ENCODE peak calls at places on chromosomes 6 and 20, in six cellular contexts. M is DND-41, S is osteocyte, C is coronary artery, O is cardiac muscle cell, V is heart left ventricle. R is an unnamed sample.

GRCh38 chr6:50007821-50008220 is 14.0 kb downstream of the DEFB110 start:
- DNase-seq in O (no peak), S (no peak), V (no peak), C (no peak), M (no peak), R (no peak)

GRCh38 chr20:48819813-48820648 is 7.8 kb downstream of the PREX1 start:
- DNase-seq in C (no peak), M (no peak), V (no peak), O (no peak), S (no peak), R (peak; percentile 48)

GRCh38 chr6:2970753-2971419 is 481 bp downstream of the SERPINB6 start:
- DNase-seq in O (peak; percentile 60), V (peak; percentile 93), S (peak; percentile 87), M (no peak), C (peak; percentile 87), R (peak; percentile 69)

GRCh38 chr20:22929661-22930060 is 105.5 kb upstream of the SSTR4 start:
- DNase-seq in V (no peak), M (no peak), O (no peak), S (no peak), C (no peak), R (no peak)

GRCh38 chr6:18126116-18126515 is 3.6 kb upstream of the NHLRC1 start:
- DNase-seq in M (no peak), S (no peak), V (no peak), C (no peak), O (no peak), R (no peak)

GRCh38 chr6:91126876-91127275 is 540.0 kb upstream of the MAP3K7 start:
- DNase-seq in S (no peak), M (no peak), C (no peak), O (no peak), V (no peak), R (no peak)

GRCh38 chr20:2386516-2387179 is 5.9 kb downstream of the TGM6 start:
- DNase-seq in O (no peak), C (no peak), M (no peak), S (no peak), V (no peak), R (no peak)

GRCh38 chr6:44486002-44486421 is 98.5 kb downstream of the CDC5L start:
- DNase-seq in V (no peak), C (no peak), S (no peak), M (no peak), O (no peak), R (no peak)

GRCh38 chr6:28597217-28597835 is 71.6 kb downstream of the GPX5 start:
- DNase-seq in O (no peak), M (no peak), S (no peak), C (no peak), V (no peak), R (peak; percentile 71)

GRCh38 chr6:41469156-41469950 is 76.8 kb upstream of the FOXP4 start:
- DNase-seq in S (no peak), O (no peak), V (no peak), M (no peak), C (no peak), R (no peak)

GRCh38 chr6:141580988-141581387 is 551.7 kb upstream of the GJE1 start:
- DNase-seq in C (no peak), O (no peak), M (no peak), V (no peak), S (no peak), R (no peak)

GRCh38 chr20:10090588-10091166 is 55.9 kb downstream of the ANKEF1 start:
- DNase-seq in C (no peak), V (peak; percentile 49), S (no peak), O (peak; percentile 73), M (peak; percentile 19), R (peak; percentile 19)

GRCh38 chr6:45631396-45631795 is 253.7 kb upstream of the SUPT3H start:
- DNase-seq in S (no peak), V (no peak), M (no peak), O (no peak), C (no peak), R (no peak)

GRCh38 chr6:165684333-165684732 is 21.3 kb upstream of the PDE10A start:
- DNase-seq in S (no peak), M (no peak), O (no peak), C (no peak), V (no peak), R (no peak)

GRCh38 chr6:79526897-79527296 is 10.3 kb downstream of the LCA5 start:
- DNase-seq in M (no peak), C (no peak), V (no peak), S (no peak), O (no peak), R (no peak)

GRCh38 chr20:14820771-14821170 is 483.4 kb upstream of the FLRT3 start:
- DNase-seq in O (no peak), C (no peak), S (no peak), V (no peak), M (no peak), R (no peak)

GRCh38 chr6:56024931-56025330 is 149.5 kb upstream of the BMP5 start:
- DNase-seq in C (no peak), O (no peak), V (no peak), S (no peak), M (no peak), R (no peak)

GRCh38 chr6:38617856-38618255 is 21.9 kb downstream of the BTBD9 start:
- DNase-seq in O (no peak), S (no peak), C (no peak), M (no peak), V (no peak), R (no peak)

GRCh38 chr6:26103141-26103769 is 16.0 kb downstream of the HFE start:
- DNase-seq in M (no peak), O (no peak), V (no peak), S (no peak), C (no peak), R (no peak)

GRCh38 chr6:166411721-166412151 is 29.0 kb upstream of the MPC1 start:
- DNase-seq in S (no peak), C (no peak), O (no peak), M (peak; percentile 74), V (no peak), R (peak; percentile 53)

GRCh38 chr6:18432180-18432579 is 45.0 kb downstream of the RNF144B start:
- DNase-seq in C (no peak), O (no peak), S (no peak), V (no peak), M (no peak), R (no peak)

GRCh38 chr6:150254671-150255228 is 111.9 kb downstream of the PPP1R14C start:
- DNase-seq in M (no peak), S (no peak), C (no peak), O (no peak), V (no peak), R (no peak)

GRCh38 chr20:4552075-4552474 is 169.6 kb upstream of the PRND start:
- DNase-seq in S (no peak), C (no peak), M (no peak), V (no peak), O (no peak), R (no peak)

GRCh38 chr6:50815436-50816114 is 3.1 kb upstream of the TFAP2B start:
- DNase-seq in C (no peak), M (no peak), O (no peak), V (no peak), S (no peak), R (no peak)

GRCh38 chr6:154767419-154767818 is 34.2 kb downstream of the SCAF8 start:
- DNase-seq in V (no peak), M (no peak), C (no peak), O (no peak), S (no peak), R (no peak)
- TF ChIP-seq CTCF in V (no peak), M (no peak), C (no peak), O (no peak), S (no peak), R (no peak)

GRCh38 chr6:131061041-131061770 is 1.8 kb downstream of the EPB41L2 start:
- DNase-seq in O (peak; percentile 58), C (no peak), S (no peak), M (no peak), V (no peak), R (peak; percentile 4)

GRCh38 chr6:131061771-131062160 is 1.3 kb downstream of the EPB41L2 start:
- DNase-seq in M (no peak), V (no peak), S (no peak), O (no peak), C (no peak), R (peak; percentile 12)

GRCh38 chr6:131062245-131063027 is 609 bp downstream of the EPB41L2 start:
- DNase-seq in M (peak; percentile 42), C (no peak), V (peak; percentile 49), S (no peak), O (peak; percentile 40), R (peak; percentile 35)

GRCh38 chr6:131063764-131064272 is 773 bp upstream of the EPB41L2 start:
- DNase-seq in O (no peak), S (no peak), V (peak; percentile 36), C (no peak), M (no peak), R (peak; percentile 12)

DNA sequence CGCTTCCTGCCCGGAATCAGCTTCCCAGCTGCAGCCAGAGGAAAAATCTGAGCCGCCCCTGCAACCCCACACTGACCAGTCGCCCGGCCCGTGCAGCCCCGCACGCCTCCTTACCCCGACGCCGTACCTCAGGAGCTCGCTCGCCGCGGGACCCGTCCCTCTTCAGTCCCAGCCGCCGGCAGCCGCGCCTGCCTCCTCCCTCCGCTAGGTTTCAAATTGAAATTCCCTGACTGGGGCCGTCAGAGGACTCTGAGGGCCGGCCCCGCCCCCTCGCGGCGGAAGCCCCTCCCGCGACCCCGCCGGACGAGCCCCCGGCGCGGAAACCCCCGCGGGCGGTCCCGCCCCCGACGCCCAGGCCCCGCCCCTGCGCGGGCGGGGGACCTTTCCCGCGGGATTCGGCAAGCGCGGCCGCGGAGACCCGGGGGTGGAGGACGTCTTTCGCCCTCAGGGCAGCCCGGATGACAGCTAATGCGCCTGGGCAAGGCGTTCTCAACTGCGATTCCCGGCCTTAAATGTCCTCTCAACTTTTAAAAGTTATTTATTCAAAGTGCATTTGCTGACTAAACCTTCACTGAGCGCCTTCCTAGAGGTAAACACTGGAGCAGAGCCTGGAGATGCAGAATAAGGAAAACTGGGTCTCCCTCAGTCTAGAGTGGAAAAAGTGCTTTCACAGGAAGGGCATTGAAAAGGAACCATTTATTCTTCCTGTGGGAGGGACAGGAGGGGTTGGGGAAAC is at the start of gene EPB41L2:
- DNase-seq in M (peak; percentile 91), V (peak; percentile 89), O (peak; percentile 97), S (peak; percentile 97), C (peak; percentile 94), R (peak; percentile 81)
- TF ChIP-seq CTCF in M (peak; percentile 35), V (peak; percentile 33), O (no peak), S (peak; percentile 45), C (no peak), R (no peak)

DNA sequence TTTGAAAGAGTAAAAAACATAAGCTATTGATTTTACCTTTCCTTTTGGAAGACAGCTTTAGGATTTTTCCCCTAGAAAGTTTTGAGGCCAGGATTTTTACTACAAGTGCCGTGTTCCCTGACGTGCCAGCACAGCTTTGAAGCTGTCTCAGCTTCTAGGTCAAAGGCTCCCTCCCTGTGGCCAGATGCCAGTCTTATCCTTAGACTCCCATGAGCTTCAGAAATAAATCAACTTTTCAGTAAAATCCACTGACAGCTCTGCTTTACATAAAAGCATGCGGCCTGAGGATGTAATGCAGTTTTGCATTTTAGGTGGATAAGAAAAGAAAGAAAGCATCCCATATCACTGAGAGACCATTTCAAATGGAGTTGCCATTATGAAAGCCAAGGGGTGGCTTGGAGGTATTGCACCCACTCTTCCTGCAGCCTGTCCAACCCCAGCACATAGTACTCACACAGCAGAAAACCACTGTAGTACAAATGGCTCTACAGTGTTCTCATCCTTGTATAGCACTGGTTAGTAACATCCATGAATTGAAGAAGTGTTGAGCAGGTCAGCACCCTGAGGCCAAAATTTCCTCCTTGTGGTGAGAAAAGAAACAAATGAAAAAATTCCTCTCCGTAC is 15.2 kb upstream of the ATXN1 start:
- DNase-seq in M (no peak), C (no peak), O (no peak), V (peak; percentile 39), S (no peak), R (no peak)
- TF ChIP-seq CTCF in M (no peak), C (no peak), O (no peak), V (no peak), S (peak; percentile 24), R (no peak)

GRCh38 chr6:147742445-147742844 is 234.0 kb downstream of the SAMD5 start:
- DNase-seq in C (no peak), M (no peak), V (no peak), S (no peak), O (no peak), R (no peak)
- TF ChIP-seq CTCF in C (no peak), M (no peak), V (no peak), S (no peak), O (no peak), R (no peak)